ENCODE peak calls at places on chromosome 15, in five cellular contexts. J is stimulated activated CD8-positive, alpha-beta memory T cell treated with anti-CD3 and anti-CD28 coated beads, Interleukin-15, amount 100 ng/mL, for 24 hours; N is ACHN; V is T follicular helper cell; Q is pancreas. W is an unnamed sample.

GRCh38 chr15:30062881-30063280 is 19.9 kb upstream of the GOLGA8J start:
- DNase-seq in J (no peak), N (no peak), V (no peak), Q (no peak), W (no peak)

GRCh38 chr15:44775923-44776322 is 39.6 kb downstream of the TRIM69 start:
- DNase-seq in J (no peak), N (no peak), V (no peak), Q (no peak), W (no peak)

GRCh38 chr15:99537344-99537743 is 28.4 kb upstream of the MEF2A start:
- DNase-seq in J (no peak), N (no peak), V (no peak), Q (no peak), W (no peak)

GRCh38 chr15:41281236-41281635 is 50.2 kb downstream of the CHP1 start:
- DNase-seq in J (no peak), N (peak; percentile 42), V (no peak), Q (no peak), W (peak; percentile 69)

GRCh38 chr15:40233727-40234577 is 4.9 kb upstream of the PAK6 start:
- DNase-seq in J (no peak), N (no peak), V (no peak), Q (no peak), W (no peak)

GRCh38 chr15:91032919-91033803 is 10.8 kb upstream of the VPS33B start:
- DNase-seq in J (no peak), N (peak; percentile 60), V (peak; percentile 31), Q (peak; percentile 98), W (no peak)

GRCh38 chr15:41820791-41821423 is 7.0 kb upstream of the JMJD7 start:
- DNase-seq in J (no peak), N (no peak), V (no peak), Q (peak; percentile 92), W (no peak)

GRCh38 chr15:59686389-59686788 is 2.7 kb downstream of the BNIP2 start:
- DNase-seq in J (no peak), N (no peak), V (no peak), Q (no peak), W (no peak)

W was measured in kidney epithelial cell.